ENCODE peak calls at places on chromosomes 1 and 21, in nine cellular contexts. J is suprapubic skin, Z is testis, Y is tibial nerve, D is IMR-90, H is lower leg skin, F is A549, W is heart left ventricle, V is endothelial cell of umbilical vein. S is an unnamed sample.

GRCh38 chr1:232029297-232029696 is 402.7 kb downstream of the DISC1 start:
- DNase-seq in Y (no peak), J (no peak), Z (peak), H (no peak), V (no peak), D (no peak), F (no peak), W (no peak), S (no peak)

GRCh38 chr1:58812468-58812867 is 28.6 kb upstream of the JUN start:
- DNase-seq in H (no peak), D (no peak), J (no peak), V (peak), W (no peak), F (no peak), Z (no peak), Y (no peak), S (no peak)

GRCh38 chr21:25501448-25501847 is 105.8 kb downstream of the MRPL39 start:
- DNase-seq in Z (no peak), J (no peak), D (no peak), W (no peak), F (no peak), V (no peak), H (no peak), Y (no peak), S (no peak)

GRCh38 chr1:80375662-80376061 is 1369.1 kb upstream of the ADGRL4 start:
- DNase-seq in D (peak), Z (no peak), Y (no peak), F (no peak), J (no peak), W (no peak), V (no peak), H (no peak), S (no peak)

GRCh38 chr1:22773981-22774471 is 63.4 kb downstream of the EPHB2 start:
- DNase-seq in W (peak), H (peak), F (no peak), D (peak), Z (peak), Y (peak), J (no peak), V (peak), S (no peak)

GRCh38 chr1:225911207-225912130 is 12.6 kb downstream of the PYCR2 start:
- DNase-seq in H (peak), J (no peak), Y (peak), Z (peak), W (peak), F (peak), V (peak), D (peak), S (peak)

GRCh38 chr1:43558346-43558841 is 27.7 kb downstream of the PTPRF start:
- DNase-seq in J (no peak), D (peak), Y (no peak), H (no peak), W (no peak), F (no peak), V (no peak), Z (no peak), S (no peak)

GRCh38 chr1:156500578-156500846 is at the start of gene MEF2D:
- DNase-seq in F (no peak), D (no peak), W (no peak), Z (no peak), H (no peak), V (no peak), Y (no peak), J (no peak), S (peak)

GRCh38 chr1:55636691-55637090 is 421.5 kb upstream of the USP24 start:
- DNase-seq in W (no peak), F (no peak), Z (no peak), J (no peak), V (no peak), Y (no peak), D (peak), H (no peak), S (no peak)

GRCh38 chr1:198560093-198560638 is 19.7 kb upstream of the ATP6V1G3 start:
- DNase-seq in F (no peak), Z (peak), H (no peak), V (peak), D (no peak), W (no peak), J (no peak), Y (no peak), S (no peak)

GRCh38 chr1:52203935-52204625 is 62.2 kb downstream of the ZFYVE9 start:
- DNase-seq in W (no peak), D (peak), Z (no peak), Y (no peak), V (no peak), F (no peak), J (no peak), H (no peak), S (no peak)

GRCh38 chr1:234579967-234580366 is 30.0 kb downstream of the IRF2BP2 start:
- DNase-seq in D (no peak), J (no peak), Z (no peak), H (no peak), F (peak), Y (no peak), W (no peak), V (peak), S (no peak)

GRCh38 chr21:20998456-20998789 is 214 bp downstream of the NCAM2 start:
- DNase-seq in H (no peak), F (no peak), Y (no peak), V (peak), W (no peak), Z (no peak), D (no peak), J (no peak), S (no peak)

GRCh38 chr1:209646558-209646957 is 5.7 kb downstream of the LAMB3 start:
- DNase-seq in J (no peak), F (no peak), V (no peak), H (no peak), Z (no peak), W (no peak), Y (no peak), D (peak), S (no peak)

GRCh38 chr21:36388076-36388475 is 2.9 kb downstream of the CHAF1B start:
- DNase-seq in J (no peak), Z (no peak), Y (no peak), W (no peak), F (no peak), V (no peak), H (no peak), D (no peak), S (no peak)

GRCh38 chr1:165753934-165754333 is 14.7 kb downstream of the TMCO1 start:
- DNase-seq in H (no peak), V (no peak), Z (no peak), W (no peak), J (no peak), Y (no peak), F (no peak), D (no peak), S (no peak)

GRCh38 chr1:52551476-52552235 is 1.2 kb downstream of the TUT4 start:
- DNase-seq in W (no peak), Y (no peak), J (no peak), V (peak), D (peak), Z (peak), H (no peak), F (no peak), S (no peak)

GRCh38 chr21:36854391-36854790 is 112.1 kb downstream of the HLCS start:
- DNase-seq in J (no peak), W (peak), Z (peak), V (peak), Y (no peak), F (peak), H (no peak), D (peak), S (no peak)

GRCh38 chr1:116242741-116243140 is 130.3 kb upstream of the ATP1A1 start:
- DNase-seq in H (no peak), F (no peak), J (no peak), Z (peak), V (no peak), W (no peak), D (no peak), Y (no peak), S (no peak)

GRCh38 chr1:23116921-23117699 is 51.5 kb downstream of the LUZP1 start:
- DNase-seq in D (no peak), J (no peak), W (no peak), Z (no peak), V (peak), H (no peak), Y (no peak), F (no peak), S (no peak)

GRCh38 chr1:58929667-58930325 is 145.9 kb upstream of the JUN start:
- DNase-seq in V (no peak), F (peak), W (no peak), H (no peak), D (no peak), J (no peak), Y (no peak), Z (no peak), S (no peak)

GRCh38 chr21:26572668-26573381 is at the start of gene CYYR1:
- DNase-seq in J (no peak), Y (no peak), D (no peak), H (peak), F (no peak), W (peak), Z (peak), V (peak), S (peak)

GRCh38 chr1:151511636-151512215 is 539 bp downstream of the CGN start:
- DNase-seq in Y (no peak), F (peak), J (peak), H (no peak), D (no peak), V (no peak), W (no peak), Z (peak), S (no peak)

GRCh38 chr1:201624741-201625646 is 86.1 kb downstream of the NAV1 start:
- DNase-seq in W (no peak), F (no peak), Y (no peak), D (peak), H (no peak), J (no peak), Z (no peak), V (peak), S (no peak)

GRCh38 chr1:35894183-35894582 is 11.2 kb downstream of the AGO1 start:
- DNase-seq in W (peak), V (no peak), Z (peak), D (peak), Y (no peak), J (no peak), H (no peak), F (no peak), S (peak)

GRCh38 chr1:18134324-18135046 is 26.9 kb downstream of the IGSF21 start:
- DNase-seq in D (no peak), W (no peak), V (no peak), Z (no peak), J (no peak), Y (no peak), F (no peak), H (no peak), S (no peak)

GRCh38 chr21:36079010-36079649 is 9.3 kb downstream of the CBR1 start:
- DNase-seq in H (no peak), V (no peak), F (no peak), Y (no peak), W (no peak), Z (no peak), D (no peak), J (no peak), S (no peak)

GRCh38 chr1:184919892-184920291 is 54.4 kb downstream of the NIBAN1 start:
- DNase-seq in D (no peak), W (no peak), Y (no peak), J (no peak), V (no peak), H (no peak), Z (no peak), F (no peak), S (no peak)

GRCh38 chr21:15134711-15135110 is 69.9 kb upstream of the NRIP1 start:
- DNase-seq in F (no peak), D (no peak), W (no peak), Y (no peak), V (peak), J (no peak), Z (no peak), H (no peak), S (no peak)

GRCh38 chr1:182833271-182833670 is 5.9 kb upstream of the DHX9 start:
- DNase-seq in W (no peak), F (no peak), H (no peak), V (peak), D (peak), Y (no peak), Z (no peak), J (no peak), S (no peak)

GRCh38 chr1:244603498-244603897 is 49.4 kb upstream of the DESI2 start:
- DNase-seq in H (no peak), F (no peak), V (peak), Y (no peak), Z (no peak), D (peak), J (no peak), W (no peak), S (no peak)

GRCh38 chr1:116367256-116367949 is 5.6 kb upstream of the ATP1A1 start:
- DNase-seq in D (no peak), Z (no peak), V (no peak), J (no peak), H (no peak), F (no peak), W (no peak), Y (no peak), S (no peak)

GRCh38 chr1:46406881-46407608 is 12.9 kb downstream of the FAAH start:
- DNase-seq in J (no peak), W (no peak), H (no peak), F (no peak), Z (no peak), V (no peak), D (no peak), Y (no peak), S (peak)

GRCh38 chr21:44267655-44268142 is 6.0 kb upstream of the DNMT3L start:
- DNase-seq in D (no peak), Z (no peak), V (no peak), J (no peak), W (no peak), Y (no peak), H (no peak), F (no peak), S (peak)

DNA sequence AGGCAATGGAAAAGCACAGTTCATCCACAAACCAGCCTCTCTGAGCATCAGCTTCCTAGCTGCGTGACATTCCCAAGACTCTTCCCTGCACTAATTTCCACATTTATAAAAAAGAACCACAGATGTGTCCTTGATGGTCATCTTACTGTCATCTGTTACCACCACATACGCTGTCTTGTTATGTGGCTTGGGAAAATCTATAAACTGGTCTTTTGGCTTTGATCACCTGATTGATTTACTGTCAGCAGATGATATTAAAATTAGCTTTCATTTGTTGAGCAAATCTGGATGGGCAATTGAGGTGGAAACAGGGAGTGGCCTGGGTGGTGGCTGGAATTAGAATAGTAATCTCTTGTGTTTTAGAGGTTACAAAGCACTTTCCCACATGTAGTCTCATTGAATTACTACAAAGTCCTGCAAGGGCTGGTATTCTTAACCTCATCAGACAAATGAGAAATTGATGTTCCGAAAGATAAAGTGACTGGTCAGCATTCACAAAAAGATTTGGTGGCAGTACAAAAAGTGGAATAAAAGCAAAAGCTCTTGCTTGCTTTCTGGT is 231.7 kb upstream of the SGIP1 start:
- DNase-seq in V (no peak), Y (no peak), F (no peak), Z (no peak), D (no peak), W (no peak), J (no peak), H (no peak), S (no peak)
- TF ChIP-seq CTCF in V (no peak), Y (no peak), F (no peak), Z (no peak), D (no peak), W (no peak), J (no peak), H (no peak), S (no peak)

DNA sequence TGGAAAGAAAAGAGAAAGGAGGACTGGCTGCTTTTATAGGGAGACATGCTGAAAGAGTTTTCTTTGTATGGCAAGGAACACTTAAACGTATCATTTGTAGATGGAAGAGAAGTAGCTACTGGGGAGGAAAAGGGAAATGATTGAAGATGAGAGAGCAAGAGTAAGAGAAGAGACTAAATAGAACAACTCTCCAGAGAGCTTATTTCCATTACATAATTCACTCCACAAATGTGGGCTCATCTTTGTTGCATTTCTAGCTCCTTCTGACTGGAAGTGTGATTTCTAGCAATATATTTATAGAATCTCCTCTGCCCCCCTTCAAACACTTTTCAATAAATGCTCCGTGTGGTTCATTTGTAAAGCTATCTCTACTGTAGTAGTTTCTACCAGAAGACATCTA is 71.0 kb downstream of the ST6GALNAC5 start:
- DNase-seq in D (no peak), V (no peak), H (no peak), Y (no peak), J (no peak), F (no peak), W (no peak), Z (no peak), S (no peak)
- TF ChIP-seq POLR2A in D (no peak), V (no peak), H (no peak), Y (no peak), J (no peak), F (no peak), W (no peak), Z (no peak), S (no peak)

GRCh38 chr1:212286437-212287131 is 1.4 kb downstream of the PPP2R5A start:
- DNase-seq in V (peak), H (no peak), D (peak), Y (no peak), F (no peak), J (no peak), W (peak), Z (no peak), S (no peak)

GRCh38 chr1:212284744-212285684 is at the start of gene PPP2R5A:
- DNase-seq in D (peak), V (peak), J (peak), H (peak), Z (peak), Y (peak), F (peak), W (peak), S (peak)

GRCh38 chr1:212284332-212284743 is 872 bp upstream of the PPP2R5A start:
- DNase-seq in F (no peak), W (no peak), J (no peak), H (no peak), V (no peak), Z (no peak), Y (no peak), D (peak), S (no peak)

GRCh38 chr1:212287261-212287895 is 2.2 kb downstream of the PPP2R5A start:
- DNase-seq in V (no peak), F (no peak), D (no peak), J (no peak), W (no peak), Z (no peak), Y (no peak), H (no peak), S (no peak)

DNA sequence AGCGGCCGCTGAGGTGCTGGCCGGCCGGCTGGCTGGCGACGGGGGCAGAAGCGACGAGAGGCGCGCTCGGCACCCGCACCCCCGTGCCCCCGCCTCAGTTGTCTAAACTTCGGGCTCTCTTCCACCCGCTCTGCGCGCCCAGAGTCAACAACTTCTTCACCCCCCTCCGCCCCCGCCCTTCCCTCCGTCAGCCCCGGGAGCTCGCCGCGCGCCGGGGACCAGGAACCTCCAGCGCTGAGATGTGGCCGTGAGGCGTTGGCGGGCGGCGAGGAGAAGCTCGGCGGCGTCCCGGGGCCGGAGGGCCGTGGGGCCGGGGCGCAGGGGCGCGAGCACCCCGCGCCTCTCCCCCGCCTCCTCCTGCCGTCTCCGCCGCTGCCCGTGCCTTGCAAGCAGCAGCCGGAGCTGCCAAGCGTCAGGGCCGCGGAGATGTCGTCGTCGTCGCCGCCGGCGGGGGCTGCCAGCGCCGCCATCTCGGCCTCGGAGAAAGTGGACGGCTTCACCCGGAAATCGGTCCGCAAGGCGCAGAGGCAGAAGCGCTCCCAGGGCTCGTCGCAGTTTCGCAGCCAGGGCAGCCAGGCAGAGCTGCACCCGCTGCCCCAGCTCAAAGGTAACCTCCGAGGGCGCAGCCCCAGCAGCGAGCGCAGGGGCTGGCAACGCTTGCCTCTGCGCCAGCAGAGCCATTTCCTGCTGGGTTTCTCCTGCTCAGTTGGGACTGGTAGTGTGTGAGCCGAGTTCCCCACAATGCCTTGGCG is 651 bp downstream of the PPP2R5A start:
- DNase-seq in J (peak), D (peak), Z (peak), H (peak), V (peak), Y (peak), W (peak), F (peak), S (peak)
- H3K4me3 ChIP-seq in J (peak), D (peak), Z (peak), H (peak), V (peak), Y (peak), W (peak), F (peak), S (peak)

GRCh38 chr1:61201035-61201434 is 118.7 kb downstream of the NFIA start:
- DNase-seq in D (no peak), J (no peak), Y (no peak), V (peak), Z (no peak), H (no peak), W (no peak), F (no peak), S (no peak)

GRCh38 chr1:61207416-61207815 is 125.1 kb downstream of the NFIA start:
- DNase-seq in Z (no peak), Y (no peak), F (no peak), W (no peak), V (no peak), H (no peak), D (no peak), J (no peak), S (no peak)

GRCh38 chr1:61208172-61208571 is 125.8 kb downstream of the NFIA start:
- DNase-seq in F (no peak), H (no peak), Z (no peak), Y (no peak), V (peak), W (no peak), J (no peak), D (no peak), S (no peak)

GRCh38 chr1:61202854-61203603 is 120.7 kb downstream of the NFIA start:
- DNase-seq in D (peak), H (no peak), F (no peak), Y (no peak), Z (no peak), W (no peak), J (no peak), V (no peak), S (no peak)

DNA sequence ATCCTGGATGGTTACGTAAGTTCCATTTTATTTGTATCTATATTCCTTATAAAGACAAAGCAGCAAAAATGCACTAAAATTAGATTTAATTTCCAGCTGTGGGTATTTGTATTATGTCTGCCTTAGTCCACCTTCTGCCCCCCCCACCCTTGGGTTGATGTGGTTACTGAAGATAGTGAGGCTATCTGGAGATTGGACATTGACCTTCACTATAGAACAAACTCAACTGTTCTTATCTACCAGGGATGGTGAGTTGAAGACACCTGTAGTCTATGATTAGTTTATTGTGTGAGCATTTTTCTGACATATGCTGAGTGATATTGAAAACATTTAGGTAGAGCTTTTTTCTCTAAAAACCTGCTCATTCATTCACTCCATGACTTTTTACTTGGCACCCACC is 122.2 kb downstream of the NFIA start:
- DNase-seq in F (no peak), J (no peak), Z (no peak), D (no peak), H (no peak), W (no peak), Y (no peak), V (no peak), S (no peak)
- TF ChIP-seq CTCF in F (no peak), J (no peak), Z (no peak), D (no peak), H (no peak), W (no peak), Y (no peak), V (no peak), S (no peak)

S was measured in spleen.